ENCODE peak calls at places on chromosomes 4 and X, in nine cellular contexts. E, T, M, U, S, O, Z, C and P are unnamed samples.

GRCh38 chrX:53237056-53237455 is 12.0 kb upstream of the KDM5C start:
- DNase-seq in E (no peak), T (no peak), M (no peak), U (no peak), S (no peak), O (no peak), Z (no peak), C (no peak), P (no peak)

GRCh38 chr4:113080050-113080449 is 30.6 kb downstream of the ANK2 start:
- DNase-seq in E (no peak), T (peak; percentile 40), M (no peak), U (no peak), S (no peak), O (no peak), Z (no peak), C (no peak), P (peak; percentile 62)

GRCh38 chr4:165060938-165061337 is 7.3 kb downstream of the TRIM75 start:
- DNase-seq in E (no peak), T (no peak), M (no peak), U (no peak), S (no peak), O (no peak), Z (no peak), C (no peak), P (no peak)

GRCh38 chrX:101736651-101737050 is 77.0 kb upstream of the ARMCX2 start:
- DNase-seq in E (no peak), T (no peak), M (no peak), U (no peak), S (no peak), O (no peak), Z (no peak), C (no peak), P (no peak)

GRCh38 chr4:87192155-87192919 is 28.1 kb downstream of the KLHL8 start:
- DNase-seq in E (no peak), T (no peak), M (no peak), U (no peak), S (peak; percentile 5), O (no peak), Z (no peak), C (no peak), P (no peak)

GRCh38 chr4:24816797-24817196 is 21.4 kb downstream of the SOD3 start:
- DNase-seq in E (peak; percentile 69), T (no peak), M (no peak), U (no peak), S (no peak), O (no peak), Z (peak; percentile 4), C (no peak), P (no peak)

GRCh38 chr4:19725130-19725529 is 526.6 kb upstream of the SLIT2 start:
- DNase-seq in E (no peak), T (no peak), M (no peak), U (no peak), S (no peak), O (no peak), Z (no peak), C (no peak), P (no peak)

GRCh38 chr4:77921701-77922100 is 59.1 kb downstream of the MRPL1 start:
- DNase-seq in E (no peak), T (no peak), M (peak; percentile 61), U (no peak), S (peak; percentile 64), O (no peak), Z (no peak), C (no peak), P (peak; percentile 15)

GRCh38 chrX:109537324-109537665 is 651 bp downstream of the NXT2 start:
- DNase-seq in E (no peak), T (no peak), M (no peak), U (no peak), S (peak; percentile 28), O (no peak), Z (no peak), C (peak; percentile 60), P (peak; percentile 65)

GRCh38 chr4:177367336-177367735 is 57.7 kb downstream of the NEIL3 start:
- DNase-seq in E (no peak), T (no peak), M (no peak), U (peak; percentile 5), S (no peak), O (no peak), Z (no peak), C (no peak), P (peak; percentile 24)

GRCh38 chrX:87664381-87664780 is 146.8 kb downstream of the KLHL4 start:
- DNase-seq in E (no peak), T (no peak), M (no peak), U (peak; percentile 0), S (peak; percentile 27), O (no peak), Z (no peak), C (no peak), P (no peak)

GRCh38 chr4:178471385-178471784 is 1029.1 kb upstream of the AGA start:
- DNase-seq in E (no peak), T (no peak), M (no peak), U (no peak), S (no peak), O (no peak), Z (no peak), C (no peak), P (no peak)

GRCh38 chr4:664713-665231 is 9.3 kb downstream of the ATP5ME start:
- DNase-seq in E (no peak), T (peak; percentile 75), M (no peak), U (no peak), S (no peak), O (no peak), Z (no peak), C (no peak), P (no peak)

GRCh38 chr4:48499551-48500066 is 9.6 kb downstream of the ZAR1 start:
- DNase-seq in E (no peak), T (no peak), M (no peak), U (no peak), S (no peak), O (no peak), Z (no peak), C (no peak), P (no peak)

GRCh38 chrX:66731398-66731797 is 92.5 kb upstream of the EDA2R start:
- DNase-seq in E (no peak), T (no peak), M (peak; percentile 3), U (peak; percentile 45), S (peak; percentile 12), O (no peak), Z (no peak), C (no peak), P (no peak)

GRCh38 chr4:123559955-123560669 is 163.5 kb downstream of the SPRY1 start:
- DNase-seq in E (no peak), T (no peak), M (no peak), U (no peak), S (no peak), O (no peak), Z (no peak), C (no peak), P (peak; percentile 20)

GRCh38 chrX:23637187-23637586 is 30.1 kb upstream of the PRDX4 start:
- DNase-seq in E (no peak), T (no peak), M (no peak), U (no peak), S (no peak), O (no peak), Z (no peak), C (no peak), P (no peak)

GRCh38 chr4:36177946-36178345 is 66.4 kb downstream of the ARAP2 start:
- DNase-seq in E (no peak), T (no peak), M (no peak), U (no peak), S (no peak), O (no peak), Z (no peak), C (no peak), P (no peak)